ENCODE peak calls at places on chromosomes 1 and 21, in ten cellular contexts. R, I, X, O, T, V, S, Z, F and C are unnamed samples.

GRCh38 chr1:8194481-8195227 is 123.3 kb upstream of the SLC45A1 start:
- DNase-seq in R (peak), I (no peak), X (peak), O (no peak), T (no peak), V (no peak), S (peak), Z (no peak), F (peak), C (no peak)

GRCh38 chr1:182446033-182446669 is 3.8 kb upstream of the RGSL1 start:
- DNase-seq in R (peak), I (peak), X (peak), O (peak), T (peak), V (no peak), S (peak), Z (no peak), F (peak), C (no peak)

GRCh38 chr1:21663251-21663950 is 5.8 kb downstream of the RAP1GAP start:
- DNase-seq in R (no peak), I (no peak), X (no peak), O (no peak), T (no peak), V (no peak), S (no peak), Z (no peak), F (no peak), C (no peak)

GRCh38 chr1:116516631-116517030 is 54.2 kb downstream of the CD58 start:
- DNase-seq in R (no peak), I (no peak), X (no peak), O (no peak), T (no peak), V (no peak), S (no peak), Z (no peak), F (no peak), C (no peak)

GRCh38 chr1:218217040-218217439 is 68.1 kb upstream of the RRP15 start:
- DNase-seq in R (no peak), I (no peak), X (no peak), O (no peak), T (no peak), V (no peak), S (no peak), Z (no peak), F (no peak), C (no peak)

GRCh38 chr1:92886886-92887419 is 55.1 kb downstream of the RPL5 start:
- DNase-seq in R (no peak), I (no peak), X (no peak), O (no peak), T (peak), V (no peak), S (no peak), Z (no peak), F (no peak), C (no peak)

GRCh38 chr1:219555031-219555667 is 57.8 kb downstream of the ZC3H11B start:
- DNase-seq in R (peak), I (peak), X (peak), O (no peak), T (no peak), V (no peak), S (no peak), Z (no peak), F (peak), C (no peak)

GRCh38 chr1:51564124-51564523 is 45.1 kb upstream of the EPS15 start:
- DNase-seq in R (peak), I (no peak), X (peak), O (no peak), T (peak), V (no peak), S (no peak), Z (no peak), F (peak), C (no peak)

GRCh38 chr1:108816049-108816882 is 40.6 kb downstream of the AKNAD1 start:
- DNase-seq in R (peak), I (peak), X (peak), O (peak), T (peak), V (peak), S (peak), Z (peak), F (peak), C (peak)

GRCh38 chr1:37673920-37674319 is 18.4 kb upstream of the CDCA8 start:
- DNase-seq in R (no peak), I (peak), X (peak), O (no peak), T (no peak), V (no peak), S (no peak), Z (no peak), F (no peak), C (no peak)

GRCh38 chr1:212671342-212672031 is 28.2 kb downstream of the BATF3 start:
- DNase-seq in R (peak), I (no peak), X (peak), O (no peak), T (no peak), V (no peak), S (no peak), Z (no peak), F (peak), C (no peak)

GRCh38 chr1:209404577-209404976 is 178.9 kb upstream of the CAMK1G start:
- DNase-seq in R (no peak), I (no peak), X (no peak), O (no peak), T (no peak), V (no peak), S (no peak), Z (no peak), F (no peak), C (no peak)

GRCh38 chr1:208437416-208437815 is 193.2 kb upstream of the PLXNA2 start:
- DNase-seq in R (no peak), I (no peak), X (peak), O (no peak), T (no peak), V (no peak), S (no peak), Z (no peak), F (peak), C (no peak)

GRCh38 chr1:226659136-226659535 is 79.9 kb downstream of the ITPKB start:
- DNase-seq in R (no peak), I (no peak), X (no peak), O (no peak), T (no peak), V (no peak), S (no peak), Z (no peak), F (no peak), C (no peak)

GRCh38 chr21:46498335-46499050 is 39.8 kb downstream of the DIP2A start:
- DNase-seq in R (no peak), I (no peak), X (no peak), O (no peak), T (no peak), V (no peak), S (no peak), Z (no peak), F (peak), C (no peak)

GRCh38 chr1:8025671-8026144 is 401 bp downstream of the ERRFI1 start:
- DNase-seq in R (no peak), I (peak), X (no peak), O (no peak), T (no peak), V (no peak), S (no peak), Z (no peak), F (no peak), C (no peak)

GRCh38 chr1:115671176-115672062 is 29.6 kb downstream of the VANGL1 start:
- DNase-seq in R (peak), I (no peak), X (no peak), O (no peak), T (no peak), V (no peak), S (no peak), Z (no peak), F (peak), C (no peak)

GRCh38 chr1:19735419-19736127 is 64.1 kb downstream of the TMCO4 start:
- DNase-seq in R (peak), I (no peak), X (peak), O (peak), T (peak), V (peak), S (no peak), Z (no peak), F (peak), C (no peak)

GRCh38 chr1:51328279-51328678 is 2.1 kb downstream of the TTC39A start:
- DNase-seq in R (no peak), I (no peak), X (peak), O (no peak), T (no peak), V (no peak), S (no peak), Z (no peak), F (peak), C (no peak)

GRCh38 chr1:7172804-7173203 is 387.6 kb downstream of the CAMTA1 start:
- DNase-seq in R (no peak), I (no peak), X (no peak), O (no peak), T (no peak), V (no peak), S (no peak), Z (no peak), F (no peak), C (peak)

GRCh38 chr21:14215971-14216621 is at the start of gene RBM11:
- DNase-seq in R (peak), I (peak), X (peak), O (peak), T (peak), V (peak), S (no peak), Z (peak), F (peak), C (peak)

GRCh38 chr1:8349961-8350360 is 32.0 kb downstream of the SLC45A1 start:
- DNase-seq in R (no peak), I (no peak), X (peak), O (no peak), T (no peak), V (peak), S (no peak), Z (peak), F (no peak), C (peak)

GRCh38 chr1:62784509-62785365 is 805 bp downstream of the ATG4C start:
- DNase-seq in R (peak), I (no peak), X (peak), O (no peak), T (no peak), V (no peak), S (no peak), Z (no peak), F (peak), C (no peak)

GRCh38 chr1:28123461-28123961 is 35.1 kb upstream of the EYA3 start:
- DNase-seq in R (peak), I (no peak), X (peak), O (no peak), T (no peak), V (no peak), S (no peak), Z (no peak), F (peak), C (no peak)

GRCh38 chr1:63317007-63317813 is 5.2 kb upstream of the FOXD3 start:
- DNase-seq in R (peak), I (peak), X (peak), O (peak), T (peak), V (no peak), S (peak), Z (no peak), F (peak), C (peak)

DNA sequence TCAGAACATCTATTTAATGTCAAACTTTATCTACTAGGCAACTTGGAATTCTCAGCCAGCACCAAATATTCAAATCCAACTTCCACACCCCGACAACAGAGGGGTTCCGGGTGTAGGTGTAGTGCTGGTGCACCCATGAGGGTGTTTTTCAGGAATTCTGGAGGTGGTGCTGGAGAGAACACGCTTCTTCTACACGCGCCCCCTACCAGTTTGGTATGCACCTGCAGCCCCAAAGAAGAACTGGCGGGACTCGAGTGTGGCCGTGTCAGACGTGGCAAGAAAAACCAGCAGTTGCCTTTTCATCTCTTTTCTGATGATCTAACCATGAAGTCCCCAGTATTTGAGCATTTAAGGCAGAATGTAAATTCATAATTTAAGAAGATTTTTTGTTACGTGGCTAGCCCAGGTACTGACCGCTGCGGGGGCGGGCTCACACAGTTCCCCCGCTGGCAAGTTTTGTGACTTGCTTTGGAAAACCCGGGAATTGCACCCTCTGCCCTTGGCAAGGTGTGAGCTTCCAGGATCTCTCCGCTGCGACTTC is 419 bp upstream of the TLCD4 start:
- DNase-seq in R (peak), I (peak), X (no peak), O (no peak), T (peak), V (peak), S (peak), Z (no peak), F (peak), C (peak)
- TF ChIP-seq CTCF in R (peak), I (peak), X (peak), O (peak), T (peak), V (peak), S (peak), Z (no peak), F (peak), C (peak)

DNA sequence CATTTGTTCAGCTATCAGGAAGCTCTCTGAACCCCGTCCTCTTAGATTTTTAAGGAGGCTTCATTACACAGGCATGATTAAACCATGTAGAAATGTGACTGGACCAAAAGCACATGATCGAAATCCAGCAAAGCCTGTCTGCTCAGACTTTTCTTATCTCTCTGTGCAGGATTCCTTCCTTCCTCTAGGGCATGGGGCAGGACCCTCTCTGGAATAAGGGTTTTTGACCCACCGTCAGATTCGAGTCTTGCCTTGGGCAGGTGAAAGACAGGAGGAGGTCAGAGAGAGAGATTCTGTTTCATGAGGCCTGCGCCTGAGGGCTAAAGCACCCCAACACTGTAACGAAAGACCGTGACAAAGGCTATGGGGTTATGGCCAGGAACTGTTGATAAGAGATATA is 136.8 kb downstream of the RHOU start:
- DNase-seq in R (no peak), I (no peak), X (no peak), O (no peak), T (no peak), V (no peak), S (no peak), Z (no peak), F (no peak), C (no peak)
- TF ChIP-seq CTCF in R (no peak), I (no peak), X (no peak), O (no peak), T (no peak), V (no peak), S (no peak), Z (no peak), F (no peak), C (no peak)

DNA sequence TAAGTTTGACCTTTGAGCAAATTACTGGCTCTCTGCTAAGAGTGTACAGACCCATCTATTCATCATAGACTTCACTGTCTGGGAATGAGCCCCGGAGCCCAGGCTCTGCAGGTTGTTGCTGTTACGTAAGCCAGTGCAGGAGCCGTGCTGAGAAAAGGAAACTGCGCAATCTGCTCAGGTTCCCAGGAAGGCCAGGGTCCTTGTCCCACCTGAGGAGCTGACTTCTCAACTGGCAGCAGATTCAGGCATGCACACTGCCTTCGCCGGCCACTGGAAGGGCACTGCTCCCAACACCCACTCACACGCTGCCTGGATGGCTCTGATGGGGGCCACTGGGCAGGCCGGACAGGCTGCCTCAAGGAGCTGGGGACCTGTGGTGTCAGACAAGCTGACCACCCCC is 19.5 kb downstream of the RCAN1 start:
- DNase-seq in R (no peak), I (no peak), X (no peak), O (no peak), T (peak), V (no peak), S (no peak), Z (no peak), F (no peak), C (no peak)
- TF ChIP-seq CTCF in R (no peak), I (no peak), X (no peak), O (no peak), T (no peak), V (no peak), S (no peak), Z (no peak), F (no peak), C (no peak)

GRCh38 chr1:73948021-73948420 is 250.0 kb downstream of the LRRIQ3 start:
- DNase-seq in R (no peak), I (no peak), X (no peak), O (no peak), T (no peak), V (no peak), S (no peak), Z (no peak), F (no peak), C (no peak)
- TF ChIP-seq CTCF in R (no peak), I (no peak), X (no peak), O (no peak), T (no peak), V (no peak), S (no peak), Z (no peak), F (no peak), C (no peak)

GRCh38 chr1:54545916-54546635 is 2.0 kb upstream of the ACOT11 start:
- DNase-seq in R (no peak), I (no peak), X (no peak), O (no peak), T (no peak), V (no peak), S (no peak), Z (no peak), F (no peak), C (no peak)

GRCh38 chr1:54549181-54549924 is 1.3 kb downstream of the ACOT11 start:
- DNase-seq in R (no peak), I (no peak), X (no peak), O (no peak), T (no peak), V (no peak), S (no peak), Z (peak), F (no peak), C (no peak)

GRCh38 chr1:54546651-54547348 is 1.2 kb upstream of the ACOT11 start:
- DNase-seq in R (no peak), I (no peak), X (no peak), O (no peak), T (no peak), V (no peak), S (no peak), Z (peak), F (no peak), C (no peak)

GRCh38 chr1:54548389-54549044 is 489 bp downstream of the ACOT11 start:
- DNase-seq in R (no peak), I (no peak), X (no peak), O (no peak), T (peak), V (peak), S (no peak), Z (peak), F (no peak), C (no peak)

GRCh38 chr1:54547601-54548388 is at the start of gene ACOT11:
- DNase-seq in R (no peak), I (peak), X (peak), O (no peak), T (peak), V (peak), S (no peak), Z (peak), F (peak), C (no peak)
- TF ChIP-seq CTCF in R (peak), I (no peak), X (peak), O (peak), T (peak), V (peak), S (no peak), Z (no peak), F (peak), C (no peak)

DNA sequence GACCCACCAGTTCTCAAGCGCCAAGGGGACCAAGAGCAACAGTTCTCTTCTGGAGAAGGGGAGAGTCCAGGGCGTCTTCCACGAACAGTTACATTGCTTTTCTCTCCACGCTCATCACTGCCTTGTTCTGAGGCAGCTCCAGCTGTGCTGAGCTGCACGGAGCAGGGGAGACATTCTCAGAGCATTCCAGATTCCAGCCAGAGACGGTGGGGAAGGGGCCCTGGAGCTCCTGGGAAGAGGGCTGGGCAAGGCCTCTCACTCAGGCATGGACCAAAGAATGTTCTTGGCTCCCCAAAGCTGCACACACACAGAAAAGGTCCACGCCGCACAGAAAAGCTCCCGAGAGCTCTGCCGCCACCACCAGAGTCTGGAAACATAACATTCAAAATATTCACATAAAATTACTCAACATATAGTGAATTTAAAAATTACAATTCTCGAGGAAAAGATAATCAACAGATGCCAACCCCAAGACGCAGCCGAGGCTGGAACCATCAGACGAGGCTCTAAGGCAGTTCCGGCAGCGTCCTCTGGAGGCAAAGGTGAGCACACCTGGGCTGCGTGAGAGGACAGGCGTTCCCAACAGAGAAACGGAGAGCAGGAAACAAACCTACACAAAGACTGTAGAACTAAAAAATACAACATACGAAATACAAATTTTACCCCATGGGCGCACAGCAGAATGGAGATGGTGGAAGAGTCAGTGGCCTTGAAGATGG is 40.5 kb downstream of the UBE2G2 start:
- DNase-seq in R (no peak), I (peak), X (no peak), O (no peak), T (no peak), V (no peak), S (no peak), Z (peak), F (no peak), C (no peak)
- TF ChIP-seq CTCF in R (no peak), I (peak), X (peak), O (peak), T (peak), V (no peak), S (peak), Z (no peak), F (no peak), C (peak)

DNA sequence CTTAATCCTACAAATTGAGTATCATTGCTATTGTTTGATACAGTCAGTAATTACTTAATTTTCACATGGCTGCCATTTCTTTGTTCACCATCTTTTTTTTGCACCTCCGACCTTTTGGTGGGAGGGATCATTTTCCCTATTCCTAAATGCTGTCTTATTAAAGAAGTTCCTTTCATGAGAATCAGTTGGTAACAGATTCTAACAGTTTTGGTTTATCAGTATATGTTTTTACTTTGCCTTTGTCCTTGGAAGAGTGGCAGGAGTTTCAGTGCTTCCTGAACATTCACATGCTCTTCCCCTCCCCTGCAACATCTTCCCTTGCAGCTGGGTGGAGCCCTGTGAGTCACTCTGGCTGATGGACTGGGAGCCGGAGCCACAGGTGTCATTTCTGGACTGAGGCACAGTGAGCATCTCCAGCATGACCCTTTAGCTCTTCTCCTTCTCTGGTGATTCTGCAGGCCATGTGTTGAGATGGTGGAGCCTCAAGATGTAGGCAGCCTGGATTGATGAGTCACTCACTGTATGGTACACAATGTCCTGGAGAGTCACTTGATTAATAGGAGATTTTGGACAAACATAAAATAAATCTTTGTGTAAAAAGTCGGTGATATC is 217.7 kb downstream of the URB2 start:
- DNase-seq in R (peak), I (no peak), X (no peak), O (peak), T (peak), V (peak), S (no peak), Z (no peak), F (no peak), C (peak)
- TF ChIP-seq CTCF in R (no peak), I (no peak), X (peak), O (peak), T (peak), V (no peak), S (no peak), Z (no peak), F (no peak), C (no peak)

GRCh38 chr1:10823000-10823401 is 26.6 kb upstream of the CASZ1 start:
- DNase-seq in R (no peak), I (no peak), X (no peak), O (no peak), T (no peak), V (no peak), S (no peak), Z (no peak), F (no peak), C (no peak)
- TF ChIP-seq CTCF in R (no peak), I (no peak), X (no peak), O (no peak), T (no peak), V (no peak), S (no peak), Z (no peak), F (no peak), C (no peak)